ENCODE peak calls at places on chromosome 13, in seven cellular contexts. B is stimulated activated CD8-positive, alpha-beta memory T cell treated with anti-CD3 and anti-CD28 coated beads, Interleukin-7, amount 100 ng/mL, for 48 hours; Q is MCF 10A; L is NCI-H2081; F is NCI-H526; S is PC-3; K is K562. E is an unnamed sample.

GRCh38 chr13:25165664-25166063 is 6.4 kb downstream of the AMER2 start:
- DNase-seq in Q (no peak), F (no peak), B (no peak), L (no peak), S (no peak), K (no peak), E (no peak)

GRCh38 chr13:52842440-52842839 is 6.0 kb downstream of the PCDH8 start:
- DNase-seq in F (no peak), S (no peak), B (no peak), L (peak; percentile 84), Q (no peak), K (no peak), E (peak; percentile 5)

GRCh38 chr13:71624641-71625040 is 242.4 kb downstream of the DACH1 start:
- DNase-seq in Q (no peak), S (no peak), B (no peak), K (no peak), L (no peak), F (no peak), E (no peak)

GRCh38 chr13:112545866-112546265 is 42.1 kb downstream of the TUBGCP3 start:
- DNase-seq in K (no peak), F (no peak), Q (peak; percentile 27), B (no peak), S (no peak), L (no peak), E (no peak)

GRCh38 chr13:29702912-29703351 is 107.4 kb upstream of the SLC7A1 start:
- DNase-seq in K (no peak), L (no peak), F (no peak), S (no peak), B (no peak), Q (peak; percentile 91), E (no peak)

GRCh38 chr13:93462151-93462550 is 235.5 kb downstream of the GPC6 start:
- DNase-seq in B (no peak), S (no peak), L (no peak), Q (no peak), F (no peak), K (no peak), E (no peak)

GRCh38 chr13:51417716-51418115 is 35.1 kb downstream of the INTS6 start:
- DNase-seq in S (no peak), B (no peak), Q (no peak), K (no peak), L (no peak), F (no peak), E (no peak)

GRCh38 chr13:61339054-61339621 is 76.5 kb downstream of the PCDH20 start:
- DNase-seq in B (no peak), S (no peak), Q (no peak), L (no peak), F (no peak), K (no peak), E (no peak)

GRCh38 chr13:99278199-99278598 is 20.0 kb upstream of the GPR18 start:
- DNase-seq in Q (no peak), L (no peak), B (no peak), S (no peak), F (no peak), K (no peak), E (no peak)

GRCh38 chr13:43230989-43231388 is 207.6 kb downstream of the DNAJC15 start:
- DNase-seq in L (no peak), Q (no peak), S (no peak), K (no peak), F (no peak), B (no peak), E (no peak)

GRCh38 chr13:87123987-87124784 is 547.0 kb upstream of the SLITRK5 start:
- DNase-seq in K (peak; percentile 1), F (no peak), B (no peak), S (peak; percentile 90), Q (peak; percentile 99), L (no peak), E (peak; percentile 35)

GRCh38 chr13:24276310-24276709 is 33.1 kb upstream of the C1QTNF9 start:
- DNase-seq in B (no peak), L (no peak), F (no peak), K (no peak), S (no peak), Q (no peak), E (no peak)

GRCh38 chr13:111153977-111154332 is 38.8 kb downstream of the ARHGEF7 start:
- DNase-seq in F (no peak), K (peak; percentile 45), L (no peak), Q (peak; percentile 36), B (no peak), S (peak; percentile 23), E (peak; percentile 72)

GRCh38 chr13:112074139-112074710 is 7.3 kb downstream of the SOX1 start:
- DNase-seq in F (no peak), Q (no peak), K (no peak), B (no peak), S (no peak), L (no peak), E (no peak)

GRCh38 chr13:37134411-37135041 is 29.1 kb upstream of the CSNK1A1L start:
- DNase-seq in Q (no peak), F (no peak), B (no peak), L (no peak), K (no peak), S (no peak), E (no peak)

GRCh38 chr13:46667687-46668281 is 114.8 kb downstream of the LRCH1 start:
- DNase-seq in S (no peak), L (no peak), F (no peak), K (no peak), B (no peak), Q (no peak), E (no peak)

GRCh38 chr13:108070925-108071324 is 144.4 kb downstream of the LIG4 start:
- DNase-seq in S (no peak), L (no peak), F (no peak), Q (no peak), B (no peak), K (no peak), E (no peak)

GRCh38 chr13:101217086-101217485 is 199.2 kb downstream of the NALCN start:
- DNase-seq in S (no peak), K (no peak), Q (no peak), F (no peak), L (no peak), B (no peak), E (no peak)

GRCh38 chr13:91127995-91128394 is 219.5 kb upstream of the MIR17HG start:
- DNase-seq in B (no peak), S (no peak), L (no peak), F (no peak), Q (no peak), K (no peak), E (no peak)

GRCh38 chr13:20594276-20594675 is 27.3 kb downstream of the IFT88 start:
- DNase-seq in B (no peak), S (no peak), K (no peak), Q (no peak), F (no peak), L (no peak), E (no peak)

GRCh38 chr13:35838356-35838755 is 292.8 kb downstream of the DCLK1 start:
- DNase-seq in L (no peak), K (no peak), Q (no peak), F (no peak), B (no peak), S (peak; percentile 23), E (no peak)

GRCh38 chr13:113855931-113856715 is 7.8 kb downstream of the GAS6 start:
- DNase-seq in B (no peak), F (no peak), S (no peak), Q (no peak), K (no peak), L (no peak), E (no peak)

GRCh38 chr13:59371229-59371628 is 792.5 kb downstream of the DIAPH3 start:
- DNase-seq in L (no peak), K (no peak), Q (no peak), F (no peak), S (no peak), B (no peak), E (no peak)

GRCh38 chr13:54928071-54928470 is 1899.5 kb downstream of the OLFM4 start:
- DNase-seq in F (no peak), Q (no peak), K (no peak), S (no peak), B (no peak), L (no peak), E (no peak)

GRCh38 chr13:41315466-41316047 is 4.5 kb downstream of the NAA16 start:
- DNase-seq in F (no peak), K (no peak), Q (no peak), S (no peak), L (no peak), B (no peak), E (no peak)

GRCh38 chr13:87147076-87147475 is 524.1 kb upstream of the SLITRK5 start:
- DNase-seq in B (no peak), L (no peak), F (no peak), K (no peak), Q (no peak), S (peak; percentile 1), E (no peak)